ENCODE peak calls at places on chromosomes 11 and 22, in four cellular contexts. T, R, S and A are unnamed samples.

GRCh38 chr22:46483353-46483752 is 54.1 kb downstream of the CELSR1 start:
- DNase-seq in T (no peak), R (no peak), S (no peak), A (no peak)

GRCh38 chr11:43942651-43943356 is 367 bp downstream of the C11orf96 start:
- DNase-seq in T (no peak), R (peak), S (peak), A (peak)

GRCh38 chr11:1203505-1204271 is 19.2 kb upstream of the MUC5B start:
- DNase-seq in T (no peak), R (peak), S (no peak), A (peak)

GRCh38 chr11:64619811-64620285 is 28.8 kb downstream of the SLC22A12 start:
- DNase-seq in T (no peak), R (peak), S (no peak), A (peak)

GRCh38 chr11:132746305-132746704 is 786.0 kb downstream of the OPCML start:
- DNase-seq in T (no peak), R (no peak), S (no peak), A (no peak)

GRCh38 chr11:115408036-115408911 is 95.9 kb downstream of the CADM1 start:
- DNase-seq in T (no peak), R (no peak), S (no peak), A (no peak)

GRCh38 chr11:107916671-107917241 is 11.5 kb upstream of the RAB39A start:
- DNase-seq in T (peak), R (no peak), S (peak), A (no peak)

GRCh38 chr22:50302564-50302963 is 4.9 kb downstream of the PLXNB2 start:
- DNase-seq in T (no peak), R (no peak), S (peak), A (no peak)

GRCh38 chr11:59152312-59152967 is 9.8 kb downstream of the FAM111A start:
- DNase-seq in T (no peak), R (no peak), S (no peak), A (no peak)

GRCh38 chr11:128687321-128687720 is 6.6 kb upstream of the FLI1 start:
- DNase-seq in T (no peak), R (peak), S (no peak), A (no peak)

GRCh38 chr22:20663137-20663828 is 110.6 kb upstream of the SERPIND1 start:
- DNase-seq in T (no peak), R (no peak), S (no peak), A (no peak)

GRCh38 chr11:116638463-116638862 is 134.3 kb downstream of the BUD13 start:
- DNase-seq in T (no peak), R (no peak), S (no peak), A (no peak)

GRCh38 chr11:57249384-57250319 is 12.6 kb upstream of the APLNR start:
- DNase-seq in T (peak), R (peak), S (peak), A (peak)

GRCh38 chr11:43130616-43131015 is 181.2 kb upstream of the API5 start:
- DNase-seq in T (no peak), R (no peak), S (no peak), A (no peak)

GRCh38 chr11:73158356-73159051 is 16.4 kb upstream of the FCHSD2 start:
- DNase-seq in T (no peak), R (no peak), S (peak), A (peak)

GRCh38 chr11:65427691-65428577 is 5.3 kb downstream of the NEAT1 start:
- DNase-seq in T (no peak), R (peak), S (no peak), A (peak)

GRCh38 chr11:118435893-118436624 is at the start of gene KMT2A:
- DNase-seq in T (peak), R (peak), S (peak), A (peak)

GRCh38 chr11:1271002-1271401 is 38.4 kb downstream of the TOLLIP start:
- DNase-seq in T (no peak), R (no peak), S (no peak), A (no peak)

GRCh38 chr11:80307676-80308075 is 866.8 kb upstream of the TENM4 start:
- DNase-seq in T (no peak), R (no peak), S (no peak), A (no peak)